ENCODE peak calls at places on chromosomes 2 and 18, in eight cellular contexts. One of them, this sample, is unnamed.

GRCh38 chr2:176159678-176160250 is 2.7 kb downstream of the HOXD3 start:
- DNase-seq in endodermal cell: peak; percentile 85
- DNase-seq in coronary artery: no peak
- DNase-seq in neural crest cell: no peak
- DNase-seq in B cell: no peak
- DNase-seq in mammary epithelial cell: no peak
- DNase-seq in endothelial cell: no peak
- DNase-seq in GM12865: no peak
- DNase-seq in this sample: no peak

GRCh38 chr2:237444026-237444425 is 30.1 kb upstream of the COL6A3 start:
- DNase-seq in endodermal cell: peak; percentile 6
- DNase-seq in coronary artery: no peak
- DNase-seq in neural crest cell: no peak
- DNase-seq in B cell: no peak
- DNase-seq in mammary epithelial cell: no peak
- DNase-seq in endothelial cell: no peak
- DNase-seq in GM12865: no peak
- DNase-seq in this sample: no peak

GRCh38 chr18:59056706-59057492 is 82.8 kb upstream of the SEC11C start:
- DNase-seq in endodermal cell: peak; percentile 96
- DNase-seq in coronary artery: peak; percentile 79
- DNase-seq in neural crest cell: peak; percentile 88
- DNase-seq in B cell: peak; percentile 81
- DNase-seq in mammary epithelial cell: peak; percentile 58
- DNase-seq in endothelial cell: peak; percentile 80
- DNase-seq in GM12865: peak; percentile 77
- DNase-seq in this sample: peak; percentile 71

GRCh38 chr2:144583741-144584453 is 64.0 kb upstream of the ZEB2 start:
- DNase-seq in endodermal cell: no peak
- DNase-seq in coronary artery: no peak
- DNase-seq in neural crest cell: no peak
- DNase-seq in B cell: no peak
- DNase-seq in mammary epithelial cell: peak; percentile 73
- DNase-seq in endothelial cell: no peak
- DNase-seq in GM12865: no peak
- DNase-seq in this sample: peak; percentile 87

GRCh38 chr2:143975216-143975615 is 544.7 kb downstream of the ZEB2 start:
- DNase-seq in endodermal cell: no peak
- DNase-seq in coronary artery: no peak
- DNase-seq in neural crest cell: no peak
- DNase-seq in B cell: no peak
- DNase-seq in mammary epithelial cell: no peak
- DNase-seq in endothelial cell: no peak
- DNase-seq in GM12865: no peak
- DNase-seq in this sample: no peak

GRCh38 chr2:226893206-226893605 is 57.4 kb downstream of the RHBDD1 start:
- DNase-seq in endodermal cell: no peak
- DNase-seq in coronary artery: no peak
- DNase-seq in neural crest cell: no peak
- DNase-seq in B cell: no peak
- DNase-seq in mammary epithelial cell: no peak
- DNase-seq in endothelial cell: no peak
- DNase-seq in GM12865: no peak
- DNase-seq in this sample: no peak

GRCh38 chr2:8779795-8780194 is 57.6 kb downstream of the KIDINS220 start:
- DNase-seq in endodermal cell: no peak
- DNase-seq in coronary artery: no peak
- DNase-seq in neural crest cell: no peak
- DNase-seq in B cell: no peak
- DNase-seq in mammary epithelial cell: no peak
- DNase-seq in endothelial cell: no peak
- DNase-seq in GM12865: no peak
- DNase-seq in this sample: no peak

GRCh38 chr2:109560265-109560664 is 53.5 kb downstream of the SEPTIN10 start:
- DNase-seq in endodermal cell: no peak
- DNase-seq in coronary artery: no peak
- DNase-seq in neural crest cell: no peak
- DNase-seq in B cell: no peak
- DNase-seq in mammary epithelial cell: no peak
- DNase-seq in endothelial cell: no peak
- DNase-seq in GM12865: no peak
- DNase-seq in this sample: no peak

GRCh38 chr18:46297621-46298020 is 193.4 kb downstream of the HAUS1 start:
- DNase-seq in endodermal cell: no peak
- DNase-seq in coronary artery: no peak
- DNase-seq in neural crest cell: no peak
- DNase-seq in B cell: no peak
- DNase-seq in mammary epithelial cell: peak; percentile 26
- DNase-seq in endothelial cell: no peak
- DNase-seq in GM12865: no peak
- DNase-seq in this sample: no peak

GRCh38 chr2:82790277-82791021 is 1668.6 kb downstream of the SUCLG1 start:
- DNase-seq in endodermal cell: peak; percentile 42
- DNase-seq in coronary artery: no peak
- DNase-seq in neural crest cell: no peak
- DNase-seq in B cell: no peak
- DNase-seq in mammary epithelial cell: no peak
- DNase-seq in endothelial cell: no peak
- DNase-seq in GM12865: no peak
- DNase-seq in this sample: peak; percentile 35

DNA sequence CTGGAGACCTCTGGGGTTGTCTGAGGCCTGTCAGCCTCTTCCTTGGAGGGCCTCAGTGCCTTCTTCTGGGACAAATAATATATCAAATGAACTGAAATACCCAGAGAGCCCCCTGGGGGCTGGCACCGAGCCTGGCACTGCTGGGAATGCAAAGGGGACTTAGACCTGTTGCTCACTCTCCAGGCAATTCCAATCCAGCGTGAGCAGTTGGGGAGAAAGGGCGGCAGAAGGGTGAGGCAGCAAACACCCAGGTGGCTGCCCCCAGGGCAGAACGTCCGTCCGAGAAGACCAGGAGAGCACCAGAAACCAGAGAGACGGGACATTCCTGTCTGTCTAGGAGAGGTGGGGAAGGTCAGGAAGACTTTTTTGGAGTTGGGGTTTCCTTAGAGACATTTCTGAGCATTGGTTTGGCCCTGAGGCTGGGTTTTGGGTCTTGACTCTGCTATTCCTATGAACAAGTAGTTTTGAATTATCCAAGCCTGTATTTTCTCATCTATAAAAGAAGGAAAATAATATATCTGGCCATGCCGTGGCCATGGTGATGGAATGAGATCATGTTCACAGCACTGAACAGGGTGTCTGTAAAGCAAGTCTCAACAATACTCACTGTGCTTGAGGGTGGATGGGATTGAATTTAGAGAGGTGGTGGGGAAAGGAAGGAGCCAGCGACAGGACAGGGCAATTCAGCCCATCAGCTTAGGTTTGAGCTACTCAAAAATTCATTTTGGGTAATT is 44.3 kb upstream of the ZBTB7C start:
- DNase-seq in endodermal cell: no peak
- DNase-seq in coronary artery: no peak
- DNase-seq in neural crest cell: no peak
- DNase-seq in B cell: no peak
- DNase-seq in mammary epithelial cell: peak; percentile 87
- DNase-seq in endothelial cell: no peak
- DNase-seq in GM12865: no peak
- DNase-seq in this sample: no peak
- TF ChIP-seq CTCF in endodermal cell: no peak
- TF ChIP-seq CTCF in coronary artery: no peak
- TF ChIP-seq CTCF in neural crest cell: no peak
- TF ChIP-seq CTCF in B cell: no peak
- TF ChIP-seq CTCF in mammary epithelial cell: peak; percentile 11
- TF ChIP-seq CTCF in endothelial cell: no peak
- TF ChIP-seq CTCF in GM12865: no peak
- TF ChIP-seq CTCF in this sample: no peak

DNA sequence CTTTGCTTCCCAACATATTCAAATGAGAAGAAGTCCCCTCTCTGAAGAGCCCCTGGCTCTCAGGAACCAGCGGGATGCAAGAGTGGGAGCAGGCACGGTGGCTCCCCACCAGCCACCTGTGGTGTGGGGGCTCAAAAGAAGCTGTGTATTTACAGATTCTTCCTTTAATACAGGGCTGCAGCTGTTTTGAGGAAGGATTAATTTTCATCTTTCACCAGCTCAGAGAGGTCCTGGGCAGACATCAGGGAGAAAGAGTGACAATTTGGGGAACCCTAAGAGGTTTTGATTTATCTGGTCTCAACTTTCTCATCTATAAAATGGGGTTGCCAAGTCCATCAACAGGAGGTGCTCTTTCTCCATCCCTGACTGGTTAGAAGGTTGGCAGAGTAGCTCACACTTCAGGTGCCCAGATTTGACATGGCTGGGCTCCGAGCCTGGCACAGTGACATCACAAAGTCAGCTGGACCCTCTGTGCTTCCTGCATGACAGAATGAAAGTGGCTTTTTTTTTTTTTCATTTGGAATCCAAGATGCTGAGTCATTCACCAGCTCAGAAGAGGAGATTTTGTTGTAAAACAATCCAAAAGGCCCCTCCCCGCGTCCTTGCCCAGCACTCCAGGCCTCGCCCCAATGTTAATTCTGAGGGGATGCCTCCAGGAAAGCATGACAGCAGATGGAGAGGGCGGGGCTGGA is 15.5 kb upstream of the SIX2 start:
- DNase-seq in endodermal cell: no peak
- DNase-seq in coronary artery: peak; percentile 74
- DNase-seq in neural crest cell: no peak
- DNase-seq in B cell: no peak
- DNase-seq in mammary epithelial cell: peak; percentile 87
- DNase-seq in endothelial cell: no peak
- DNase-seq in GM12865: peak; percentile 18
- DNase-seq in this sample: peak; percentile 96
- TF ChIP-seq CTCF in endodermal cell: no peak
- TF ChIP-seq CTCF in coronary artery: no peak
- TF ChIP-seq CTCF in neural crest cell: no peak
- TF ChIP-seq CTCF in B cell: no peak
- TF ChIP-seq CTCF in mammary epithelial cell: peak; percentile 35
- TF ChIP-seq CTCF in endothelial cell: no peak
- TF ChIP-seq CTCF in GM12865: peak; percentile 11
- TF ChIP-seq CTCF in this sample: peak; percentile 54

GRCh38 chr2:75729861-75730260 is 19.1 kb upstream of the GCFC2 start:
- DNase-seq in endodermal cell: no peak
- DNase-seq in coronary artery: no peak
- DNase-seq in neural crest cell: no peak
- DNase-seq in B cell: no peak
- DNase-seq in mammary epithelial cell: no peak
- DNase-seq in endothelial cell: peak; percentile 15
- DNase-seq in GM12865: peak; percentile 24
- DNase-seq in this sample: peak; percentile 22
- TF ChIP-seq CTCF in endodermal cell: peak; percentile 65
- TF ChIP-seq CTCF in coronary artery: no peak
- TF ChIP-seq CTCF in neural crest cell: peak; percentile 57
- TF ChIP-seq CTCF in B cell: no peak
- TF ChIP-seq CTCF in mammary epithelial cell: peak; percentile 35
- TF ChIP-seq CTCF in endothelial cell: no peak
- TF ChIP-seq CTCF in GM12865: peak; percentile 18
- TF ChIP-seq CTCF in this sample: peak; percentile 29

GRCh38 chr2:72132981-72133720 is 14.5 kb downstream of the CYP26B1 start:
- DNase-seq in endodermal cell: peak; percentile 42
- DNase-seq in coronary artery: peak; percentile 57
- DNase-seq in neural crest cell: no peak
- DNase-seq in B cell: no peak
- DNase-seq in mammary epithelial cell: no peak
- DNase-seq in endothelial cell: no peak
- DNase-seq in GM12865: no peak
- DNase-seq in this sample: no peak

GRCh38 chr2:72130671-72131360 is 16.8 kb downstream of the CYP26B1 start:
- DNase-seq in endodermal cell: peak; percentile 66
- DNase-seq in coronary artery: peak; percentile 65
- DNase-seq in neural crest cell: no peak
- DNase-seq in B cell: no peak
- DNase-seq in mammary epithelial cell: no peak
- DNase-seq in endothelial cell: no peak
- DNase-seq in GM12865: no peak
- DNase-seq in this sample: no peak

GRCh38 chr2:72131916-72132841 is 15.5 kb downstream of the CYP26B1 start:
- DNase-seq in endodermal cell: peak; percentile 40
- DNase-seq in coronary artery: peak; percentile 72
- DNase-seq in neural crest cell: no peak
- DNase-seq in B cell: no peak
- DNase-seq in mammary epithelial cell: no peak
- DNase-seq in endothelial cell: no peak
- DNase-seq in GM12865: no peak
- DNase-seq in this sample: no peak

GRCh38 chr2:72129676-72130340 is 17.9 kb downstream of the CYP26B1 start:
- DNase-seq in endodermal cell: peak; percentile 30
- DNase-seq in coronary artery: peak; percentile 41
- DNase-seq in neural crest cell: no peak
- DNase-seq in B cell: no peak
- DNase-seq in mammary epithelial cell: peak; percentile 6
- DNase-seq in endothelial cell: peak; percentile 1
- DNase-seq in GM12865: no peak
- DNase-seq in this sample: peak; percentile 65

GRCh38 chr2:72131371-72131891 is 16.2 kb downstream of the CYP26B1 start:
- DNase-seq in endodermal cell: peak; percentile 24
- DNase-seq in coronary artery: peak; percentile 38
- DNase-seq in neural crest cell: no peak
- DNase-seq in B cell: no peak
- DNase-seq in mammary epithelial cell: no peak
- DNase-seq in endothelial cell: peak; percentile 2
- DNase-seq in GM12865: no peak
- DNase-seq in this sample: no peak
- TF ChIP-seq CTCF in endodermal cell: no peak
- TF ChIP-seq CTCF in coronary artery: no peak
- TF ChIP-seq CTCF in neural crest cell: no peak
- TF ChIP-seq CTCF in B cell: no peak
- TF ChIP-seq CTCF in mammary epithelial cell: no peak
- TF ChIP-seq CTCF in endothelial cell: no peak
- TF ChIP-seq CTCF in GM12865: no peak
- TF ChIP-seq CTCF in this sample: no peak

GRCh38 chr2:27703638-27704341 is 40.1 kb downstream of the SLC4A1AP start:
- DNase-seq in endodermal cell: peak; percentile 95
- DNase-seq in coronary artery: no peak
- DNase-seq in neural crest cell: peak; percentile 90
- DNase-seq in B cell: peak; percentile 84
- DNase-seq in mammary epithelial cell: peak; percentile 80
- DNase-seq in endothelial cell: peak; percentile 86
- DNase-seq in GM12865: peak; percentile 85
- DNase-seq in this sample: peak; percentile 87

GRCh38 chr2:27704342-27704876 is 40.7 kb downstream of the SLC4A1AP start:
- DNase-seq in endodermal cell: no peak
- DNase-seq in coronary artery: no peak
- DNase-seq in neural crest cell: no peak
- DNase-seq in B cell: no peak
- DNase-seq in mammary epithelial cell: no peak
- DNase-seq in endothelial cell: no peak
- DNase-seq in GM12865: no peak
- DNase-seq in this sample: no peak

GRCh38 chr2:27708257-27708654 is 44.6 kb downstream of the SLC4A1AP start:
- DNase-seq in endodermal cell: no peak
- DNase-seq in coronary artery: no peak
- DNase-seq in neural crest cell: no peak
- DNase-seq in B cell: no peak
- DNase-seq in mammary epithelial cell: no peak
- DNase-seq in endothelial cell: no peak
- DNase-seq in GM12865: no peak
- DNase-seq in this sample: no peak

GRCh38 chr2:27707462-27708256 is 44.0 kb downstream of the SLC4A1AP start:
- DNase-seq in endodermal cell: no peak
- DNase-seq in coronary artery: no peak
- DNase-seq in neural crest cell: no peak
- DNase-seq in B cell: no peak
- DNase-seq in mammary epithelial cell: no peak
- DNase-seq in endothelial cell: no peak
- DNase-seq in GM12865: no peak
- DNase-seq in this sample: no peak

GRCh38 chr2:27705851-27706622 is 42.3 kb downstream of the SLC4A1AP start:
- DNase-seq in endodermal cell: no peak
- DNase-seq in coronary artery: peak; percentile 96
- DNase-seq in neural crest cell: no peak
- DNase-seq in B cell: no peak
- DNase-seq in mammary epithelial cell: peak; percentile 99
- DNase-seq in endothelial cell: no peak
- DNase-seq in GM12865: no peak
- DNase-seq in this sample: peak; percentile 99
- TF ChIP-seq CTCF in endodermal cell: no peak
- TF ChIP-seq CTCF in coronary artery: no peak
- TF ChIP-seq CTCF in neural crest cell: no peak
- TF ChIP-seq CTCF in B cell: no peak
- TF ChIP-seq CTCF in mammary epithelial cell: peak; percentile 28
- TF ChIP-seq CTCF in endothelial cell: no peak
- TF ChIP-seq CTCF in GM12865: no peak
- TF ChIP-seq CTCF in this sample: no peak

This sample was measured in MCF 10A.